ENCODE peak calls at places on chromosomes 13 and 19, in eight cellular contexts. One of them, this sample, is unnamed.
A peak's percentile ranks its signal among the peaks of the same experiment; 100 is the strongest.

GRCh38 chr19:36688058-36688457 is 646 bp downstream of the ZNF567 start:
- DNase-seq in nephron progenitor cell: no peak
- DNase-seq in B cell: no peak
- DNase-seq in endothelial cell: no peak
- DNase-seq in breast epithelium: no peak
- DNase-seq in CD8-positive, alpha-beta T cell: no peak
- DNase-seq in A549: no peak
- DNase-seq in left ventricle myocardium inferior: no peak
- DNase-seq in this sample: no peak

GRCh38 chr19:861756-862528 is 2.5 kb downstream of the CFD start:
- DNase-seq in nephron progenitor cell: peak; percentile 84
- DNase-seq in B cell: peak; percentile 85
- DNase-seq in endothelial cell: no peak
- DNase-seq in breast epithelium: no peak
- DNase-seq in CD8-positive, alpha-beta T cell: peak; percentile 47
- DNase-seq in A549: peak; percentile 78
- DNase-seq in left ventricle myocardium inferior: no peak
- DNase-seq in this sample: no peak

GRCh38 chr13:59750860-59751259 is 412.9 kb downstream of the DIAPH3 start:
- DNase-seq in nephron progenitor cell: peak; percentile 59
- DNase-seq in B cell: no peak
- DNase-seq in endothelial cell: peak; percentile 21
- DNase-seq in breast epithelium: no peak
- DNase-seq in CD8-positive, alpha-beta T cell: no peak
- DNase-seq in A549: no peak
- DNase-seq in left ventricle myocardium inferior: no peak
- DNase-seq in this sample: no peak

GRCh38 chr19:14943601-14944000 is 2.3 kb downstream of the OR7C2 start:
- DNase-seq in nephron progenitor cell: no peak
- DNase-seq in B cell: no peak
- DNase-seq in endothelial cell: no peak
- DNase-seq in breast epithelium: no peak
- DNase-seq in CD8-positive, alpha-beta T cell: no peak
- DNase-seq in A549: no peak
- DNase-seq in left ventricle myocardium inferior: no peak
- DNase-seq in this sample: no peak

GRCh38 chr19:12665646-12666304 is 767 bp downstream of the MAN2B1 start:
- DNase-seq in nephron progenitor cell: no peak
- DNase-seq in B cell: no peak
- DNase-seq in endothelial cell: no peak
- DNase-seq in breast epithelium: no peak
- DNase-seq in CD8-positive, alpha-beta T cell: no peak
- DNase-seq in A549: no peak
- DNase-seq in left ventricle myocardium inferior: no peak
- DNase-seq in this sample: no peak

GRCh38 chr13:40060318-40061007 is 405.0 kb downstream of the COG6 start:
- DNase-seq in nephron progenitor cell: no peak
- DNase-seq in B cell: no peak
- DNase-seq in endothelial cell: no peak
- DNase-seq in breast epithelium: peak; percentile 89
- DNase-seq in CD8-positive, alpha-beta T cell: no peak
- DNase-seq in A549: no peak
- DNase-seq in left ventricle myocardium inferior: peak; percentile 46
- DNase-seq in this sample: no peak

GRCh38 chr19:13865578-13866462 is 11.1 kb upstream of the NANOS3 start:
- DNase-seq in nephron progenitor cell: peak; percentile 59
- DNase-seq in B cell: peak; percentile 74
- DNase-seq in endothelial cell: no peak
- DNase-seq in breast epithelium: no peak
- DNase-seq in CD8-positive, alpha-beta T cell: no peak
- DNase-seq in A549: no peak
- DNase-seq in left ventricle myocardium inferior: no peak
- DNase-seq in this sample: no peak

GRCh38 chr13:50403311-50403710 is 388.1 kb downstream of the KCNRG start:
- DNase-seq in nephron progenitor cell: no peak
- DNase-seq in B cell: no peak
- DNase-seq in endothelial cell: no peak
- DNase-seq in breast epithelium: peak; percentile 34
- DNase-seq in CD8-positive, alpha-beta T cell: no peak
- DNase-seq in A549: peak; percentile 46
- DNase-seq in left ventricle myocardium inferior: no peak
- DNase-seq in this sample: no peak

GRCh38 chr13:59677966-59678814 is 485.5 kb downstream of the DIAPH3 start:
- DNase-seq in nephron progenitor cell: no peak
- DNase-seq in B cell: no peak
- DNase-seq in endothelial cell: peak; percentile 35
- DNase-seq in breast epithelium: no peak
- DNase-seq in CD8-positive, alpha-beta T cell: no peak
- DNase-seq in A549: peak; percentile 41
- DNase-seq in left ventricle myocardium inferior: no peak
- DNase-seq in this sample: no peak

GRCh38 chr19:49362926-49363264 is 679 bp upstream of the TEAD2 start:
- DNase-seq in nephron progenitor cell: peak; percentile 45
- DNase-seq in B cell: no peak
- DNase-seq in endothelial cell: peak; percentile 40
- DNase-seq in breast epithelium: peak; percentile 63
- DNase-seq in CD8-positive, alpha-beta T cell: no peak
- DNase-seq in A549: no peak
- DNase-seq in left ventricle myocardium inferior: peak; percentile 59
- DNase-seq in this sample: no peak

GRCh38 chr19:9913237-9914000 is 22.9 kb downstream of the OLFM2 start:
- DNase-seq in nephron progenitor cell: peak; percentile 66
- DNase-seq in B cell: no peak
- DNase-seq in endothelial cell: peak; percentile 51
- DNase-seq in breast epithelium: no peak
- DNase-seq in CD8-positive, alpha-beta T cell: no peak
- DNase-seq in A549: no peak
- DNase-seq in left ventricle myocardium inferior: peak; percentile 25
- DNase-seq in this sample: no peak

GRCh38 chr19:33465371-33465770 is 56.2 kb downstream of the PEPD start:
- DNase-seq in nephron progenitor cell: no peak
- DNase-seq in B cell: no peak
- DNase-seq in endothelial cell: no peak
- DNase-seq in breast epithelium: no peak
- DNase-seq in CD8-positive, alpha-beta T cell: no peak
- DNase-seq in A549: no peak
- DNase-seq in left ventricle myocardium inferior: no peak
- DNase-seq in this sample: no peak

GRCh38 chr19:2810141-2811091 is 9.3 kb upstream of the ZNF554 start:
- DNase-seq in nephron progenitor cell: no peak
- DNase-seq in B cell: peak; percentile 42
- DNase-seq in endothelial cell: no peak
- DNase-seq in breast epithelium: no peak
- DNase-seq in CD8-positive, alpha-beta T cell: no peak
- DNase-seq in A549: no peak
- DNase-seq in left ventricle myocardium inferior: no peak
- DNase-seq in this sample: no peak

GRCh38 chr13:25217023-25217909 is 45.2 kb upstream of the AMER2 start:
- DNase-seq in nephron progenitor cell: no peak
- DNase-seq in B cell: no peak
- DNase-seq in endothelial cell: no peak
- DNase-seq in breast epithelium: no peak
- DNase-seq in CD8-positive, alpha-beta T cell: no peak
- DNase-seq in A549: peak; percentile 12
- DNase-seq in left ventricle myocardium inferior: no peak
- DNase-seq in this sample: no peak

GRCh38 chr19:49687566-49688316 is 1.7 kb upstream of the ADM5 start:
- DNase-seq in nephron progenitor cell: peak; percentile 40
- DNase-seq in B cell: no peak
- DNase-seq in endothelial cell: no peak
- DNase-seq in breast epithelium: no peak
- DNase-seq in CD8-positive, alpha-beta T cell: no peak
- DNase-seq in A549: no peak
- DNase-seq in left ventricle myocardium inferior: no peak
- DNase-seq in this sample: no peak

GRCh38 chr19:4970558-4971423 is 1.9 kb downstream of the KDM4B start:
- DNase-seq in nephron progenitor cell: no peak
- DNase-seq in B cell: peak; percentile 14
- DNase-seq in endothelial cell: no peak
- DNase-seq in breast epithelium: no peak
- DNase-seq in CD8-positive, alpha-beta T cell: no peak
- DNase-seq in A549: no peak
- DNase-seq in left ventricle myocardium inferior: peak; percentile 53
- DNase-seq in this sample: no peak

GRCh38 chr19:19406878-19407639 is 1.6 kb downstream of the GATAD2A start:
- DNase-seq in nephron progenitor cell: no peak
- DNase-seq in B cell: no peak
- DNase-seq in endothelial cell: peak; percentile 22
- DNase-seq in breast epithelium: peak; percentile 45
- DNase-seq in CD8-positive, alpha-beta T cell: no peak
- DNase-seq in A549: peak; percentile 53
- DNase-seq in left ventricle myocardium inferior: no peak
- DNase-seq in this sample: no peak

GRCh38 chr13:62061751-62062150 is 646.1 kb upstream of the PCDH20 start:
- DNase-seq in nephron progenitor cell: no peak
- DNase-seq in B cell: no peak
- DNase-seq in endothelial cell: no peak
- DNase-seq in breast epithelium: no peak
- DNase-seq in CD8-positive, alpha-beta T cell: no peak
- DNase-seq in A549: no peak
- DNase-seq in left ventricle myocardium inferior: no peak
- DNase-seq in this sample: no peak

GRCh38 chr19:3365447-3366103 is 808 bp upstream of the NFIC start:
- DNase-seq in nephron progenitor cell: no peak
- DNase-seq in B cell: peak; percentile 46
- DNase-seq in endothelial cell: no peak
- DNase-seq in breast epithelium: peak; percentile 75
- DNase-seq in CD8-positive, alpha-beta T cell: no peak
- DNase-seq in A549: peak; percentile 79
- DNase-seq in left ventricle myocardium inferior: peak; percentile 75
- DNase-seq in this sample: peak; percentile 89

GRCh38 chr19:33740811-33741396 is 55.8 kb upstream of the KCTD15 start:
- DNase-seq in nephron progenitor cell: peak; percentile 87
- DNase-seq in B cell: no peak
- DNase-seq in endothelial cell: peak; percentile 75
- DNase-seq in breast epithelium: no peak
- DNase-seq in CD8-positive, alpha-beta T cell: no peak
- DNase-seq in A549: peak; percentile 45
- DNase-seq in left ventricle myocardium inferior: no peak
- DNase-seq in this sample: no peak

GRCh38 chr19:42352216-42352892 is 26.9 kb downstream of the MEGF8 start:
- DNase-seq in nephron progenitor cell: no peak
- DNase-seq in B cell: no peak
- DNase-seq in endothelial cell: no peak
- DNase-seq in breast epithelium: peak; percentile 48
- DNase-seq in CD8-positive, alpha-beta T cell: no peak
- DNase-seq in A549: peak; percentile 72
- DNase-seq in left ventricle myocardium inferior: no peak
- DNase-seq in this sample: no peak

GRCh38 chr13:45178349-45179142 is 22.3 kb downstream of the KCTD4 start:
- DNase-seq in nephron progenitor cell: no peak
- DNase-seq in B cell: no peak
- DNase-seq in endothelial cell: no peak
- DNase-seq in breast epithelium: no peak
- DNase-seq in CD8-positive, alpha-beta T cell: no peak
- DNase-seq in A549: peak; percentile 24
- DNase-seq in left ventricle myocardium inferior: no peak
- DNase-seq in this sample: no peak

GRCh38 chr13:48828962-48829405 is 146.7 kb upstream of the FNDC3A start:
- DNase-seq in nephron progenitor cell: no peak
- DNase-seq in B cell: no peak
- DNase-seq in endothelial cell: no peak
- DNase-seq in breast epithelium: no peak
- DNase-seq in CD8-positive, alpha-beta T cell: no peak
- DNase-seq in A549: peak; percentile 18
- DNase-seq in left ventricle myocardium inferior: no peak
- DNase-seq in this sample: no peak

GRCh38 chr13:110138009-110138699 is 168.8 kb downstream of the COL4A1 start:
- DNase-seq in nephron progenitor cell: peak; percentile 56
- DNase-seq in B cell: peak; percentile 41
- DNase-seq in endothelial cell: peak; percentile 36
- DNase-seq in breast epithelium: peak; percentile 40
- DNase-seq in CD8-positive, alpha-beta T cell: peak; percentile 2
- DNase-seq in A549: peak; percentile 66
- DNase-seq in left ventricle myocardium inferior: peak; percentile 61
- DNase-seq in this sample: peak; percentile 83
- TF ChIP-seq CTCF in nephron progenitor cell: no peak
- TF ChIP-seq CTCF in B cell: no peak
- TF ChIP-seq CTCF in endothelial cell: no peak
- TF ChIP-seq CTCF in breast epithelium: no peak
- TF ChIP-seq CTCF in CD8-positive, alpha-beta T cell: no peak
- TF ChIP-seq CTCF in A549: no peak
- TF ChIP-seq CTCF in left ventricle myocardium inferior: peak; percentile 23
- TF ChIP-seq CTCF in this sample: no peak

DNA sequence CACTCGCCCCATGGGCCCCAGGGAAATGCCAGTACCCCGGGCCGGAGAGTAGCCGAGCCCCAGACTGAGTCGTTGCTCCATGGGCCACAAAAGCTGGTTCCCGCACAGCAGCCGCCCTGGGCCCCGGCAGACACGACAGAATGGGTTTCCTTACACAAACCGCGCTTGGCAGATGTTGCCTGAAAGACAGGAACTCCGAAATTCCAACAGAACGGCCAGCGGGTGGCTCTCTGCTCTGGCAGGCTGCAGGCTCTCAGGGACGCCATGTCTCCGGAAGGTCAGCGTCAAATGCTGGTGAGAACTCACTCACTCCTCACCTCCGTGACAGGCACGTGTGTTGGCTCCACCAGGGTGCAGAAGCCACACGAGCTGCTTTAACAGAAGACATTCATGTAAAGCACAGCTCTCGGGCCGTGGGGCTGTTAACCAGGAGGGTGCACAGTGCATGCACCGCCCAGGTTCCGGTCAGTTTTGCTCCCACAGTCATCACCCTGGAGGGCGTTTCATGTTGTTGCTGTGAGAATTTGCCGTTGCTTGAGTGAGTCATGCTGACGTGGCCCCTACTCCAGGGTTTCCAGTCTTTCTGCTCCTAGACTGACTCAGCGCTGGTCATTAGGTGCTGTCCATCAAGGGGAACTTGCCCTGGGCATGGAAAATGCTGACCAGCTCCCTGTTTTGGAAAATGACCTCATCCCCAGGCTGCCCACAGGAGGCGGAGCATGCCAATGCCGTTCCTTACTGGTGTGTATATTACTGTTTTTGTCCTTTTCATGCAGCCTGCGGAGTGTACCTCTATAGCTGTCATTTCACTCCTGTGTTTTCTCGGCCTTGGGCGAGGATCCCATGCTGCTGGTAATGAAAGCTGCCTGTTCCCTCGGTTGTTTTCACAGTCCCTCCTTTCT is 44.8 kb downstream of the ANKRD10 start:
- DNase-seq in nephron progenitor cell: no peak
- DNase-seq in B cell: no peak
- DNase-seq in endothelial cell: peak; percentile 29
- DNase-seq in breast epithelium: peak; percentile 90
- DNase-seq in CD8-positive, alpha-beta T cell: no peak
- DNase-seq in A549: peak; percentile 96
- DNase-seq in left ventricle myocardium inferior: peak; percentile 74
- DNase-seq in this sample: peak; percentile 99
- TF ChIP-seq CTCF in nephron progenitor cell: no peak
- TF ChIP-seq CTCF in B cell: no peak
- TF ChIP-seq CTCF in endothelial cell: no peak
- TF ChIP-seq CTCF in breast epithelium: peak; percentile 38
- TF ChIP-seq CTCF in CD8-positive, alpha-beta T cell: no peak
- TF ChIP-seq CTCF in A549: no peak
- TF ChIP-seq CTCF in left ventricle myocardium inferior: peak; percentile 29
- TF ChIP-seq CTCF in this sample: no peak

GRCh38 chr13:20990910-20991525 is 70.4 kb downstream of the LATS2 start:
- DNase-seq in nephron progenitor cell: no peak
- DNase-seq in B cell: no peak
- DNase-seq in endothelial cell: no peak
- DNase-seq in breast epithelium: no peak
- DNase-seq in CD8-positive, alpha-beta T cell: no peak
- DNase-seq in A549: no peak
- DNase-seq in left ventricle myocardium inferior: no peak
- DNase-seq in this sample: peak; percentile 54
- TF ChIP-seq CTCF in nephron progenitor cell: no peak
- TF ChIP-seq CTCF in B cell: no peak
- TF ChIP-seq CTCF in endothelial cell: no peak
- TF ChIP-seq CTCF in breast epithelium: no peak
- TF ChIP-seq CTCF in CD8-positive, alpha-beta T cell: no peak
- TF ChIP-seq CTCF in A549: no peak
- TF ChIP-seq CTCF in left ventricle myocardium inferior: no peak
- TF ChIP-seq CTCF in this sample: no peak

GRCh38 chr13:51731759-51732158 is 72.2 kb downstream of the DHRS12 start:
- DNase-seq in nephron progenitor cell: no peak
- DNase-seq in B cell: no peak
- DNase-seq in endothelial cell: no peak
- DNase-seq in breast epithelium: no peak
- DNase-seq in CD8-positive, alpha-beta T cell: no peak
- DNase-seq in A549: peak; percentile 16
- DNase-seq in left ventricle myocardium inferior: no peak
- DNase-seq in this sample: no peak
- TF ChIP-seq CTCF in nephron progenitor cell: no peak
- TF ChIP-seq CTCF in B cell: no peak
- TF ChIP-seq CTCF in endothelial cell: no peak
- TF ChIP-seq CTCF in breast epithelium: no peak
- TF ChIP-seq CTCF in CD8-positive, alpha-beta T cell: no peak
- TF ChIP-seq CTCF in A549: peak; percentile 38
- TF ChIP-seq CTCF in left ventricle myocardium inferior: peak; percentile 62
- TF ChIP-seq CTCF in this sample: peak; percentile 13

This sample was measured in right atrium auricular region.